ENCODE peak calls at places on chromosomes 7 and 10, in six cellular contexts. One of them, this sample, is unnamed.
A peak's percentile ranks its signal among the peaks of the same experiment; 100 is the strongest.

GRCh38 chr10:15884447-15884846 is 24.1 kb upstream of the MINDY3 start:
- DNase-seq in HCT116: no peak
- DNase-seq in HepG2: no peak
- DNase-seq in GM12878: no peak
- DNase-seq in upper lobe of left lung: no peak
- DNase-seq in spleen: no peak
- DNase-seq in this sample: no peak

GRCh38 chr10:77416327-77417135 is 221.1 kb downstream of the KCNMA1 start:
- DNase-seq in HCT116: no peak
- DNase-seq in HepG2: no peak
- DNase-seq in GM12878: no peak
- DNase-seq in upper lobe of left lung: no peak
- DNase-seq in spleen: no peak
- DNase-seq in this sample: peak; percentile 64

GRCh38 chr7:2621061-2621828 is 10.5 kb upstream of the TTYH3 start:
- DNase-seq in HCT116: no peak
- DNase-seq in HepG2: no peak
- DNase-seq in GM12878: no peak
- DNase-seq in upper lobe of left lung: no peak
- DNase-seq in spleen: peak; percentile 82
- DNase-seq in this sample: no peak

GRCh38 chr7:37096341-37096740 is 352.3 kb downstream of the ELMO1 start:
- DNase-seq in HCT116: no peak
- DNase-seq in HepG2: no peak
- DNase-seq in GM12878: no peak
- DNase-seq in upper lobe of left lung: peak; percentile 32
- DNase-seq in spleen: no peak
- DNase-seq in this sample: no peak

GRCh38 chr10:30059209-30060107 is at the start of gene JCAD:
- DNase-seq in HCT116: no peak
- DNase-seq in HepG2: no peak
- DNase-seq in GM12878: no peak
- DNase-seq in upper lobe of left lung: peak; percentile 78
- DNase-seq in spleen: peak; percentile 90
- DNase-seq in this sample: no peak

GRCh38 chr7:129401228-129401967 is 32.8 kb upstream of the STRIP2 start:
- DNase-seq in HCT116: no peak
- DNase-seq in HepG2: peak; percentile 29
- DNase-seq in GM12878: no peak
- DNase-seq in upper lobe of left lung: no peak
- DNase-seq in spleen: no peak
- DNase-seq in this sample: no peak

GRCh38 chr10:58829839-58830238 is 317.2 kb downstream of the BICC1 start:
- DNase-seq in HCT116: no peak
- DNase-seq in HepG2: no peak
- DNase-seq in GM12878: no peak
- DNase-seq in upper lobe of left lung: no peak
- DNase-seq in spleen: no peak
- DNase-seq in this sample: no peak

GRCh38 chr7:1531263-1531978 is 919 bp downstream of the MAFK start:
- DNase-seq in HCT116: no peak
- DNase-seq in HepG2: no peak
- DNase-seq in GM12878: no peak
- DNase-seq in upper lobe of left lung: peak; percentile 59
- DNase-seq in spleen: peak; percentile 93
- DNase-seq in this sample: no peak

GRCh38 chr10:24444337-24444736 is 235.4 kb downstream of the KIAA1217 start:
- DNase-seq in HCT116: no peak
- DNase-seq in HepG2: no peak
- DNase-seq in GM12878: no peak
- DNase-seq in upper lobe of left lung: no peak
- DNase-seq in spleen: no peak
- DNase-seq in this sample: no peak

GRCh38 chr10:126387931-126388911 is at the start of gene ADAM12:
- DNase-seq in HCT116: no peak
- DNase-seq in HepG2: no peak
- DNase-seq in GM12878: no peak
- DNase-seq in upper lobe of left lung: no peak
- DNase-seq in spleen: no peak
- DNase-seq in this sample: no peak

GRCh38 chr7:91347288-91347687 is 83.1 kb downstream of the FZD1 start:
- DNase-seq in HCT116: no peak
- DNase-seq in HepG2: no peak
- DNase-seq in GM12878: no peak
- DNase-seq in upper lobe of left lung: no peak
- DNase-seq in spleen: no peak
- DNase-seq in this sample: no peak

GRCh38 chr7:17274551-17275245 is 23.8 kb upstream of the AHR start:
- DNase-seq in HCT116: no peak
- DNase-seq in HepG2: no peak
- DNase-seq in GM12878: no peak
- DNase-seq in upper lobe of left lung: no peak
- DNase-seq in spleen: no peak
- DNase-seq in this sample: no peak

GRCh38 chr7:155296788-155297516 is 726 bp upstream of the INSIG1 start:
- DNase-seq in HCT116: no peak
- DNase-seq in HepG2: no peak
- DNase-seq in GM12878: no peak
- DNase-seq in upper lobe of left lung: peak; percentile 74
- DNase-seq in spleen: peak; percentile 94
- DNase-seq in this sample: no peak

GRCh38 chr10:132516771-132517725 is 20.5 kb upstream of the INPP5A start:
- DNase-seq in HCT116: no peak
- DNase-seq in HepG2: peak; percentile 92
- DNase-seq in GM12878: no peak
- DNase-seq in upper lobe of left lung: peak; percentile 94
- DNase-seq in spleen: peak; percentile 83
- DNase-seq in this sample: peak; percentile 72

GRCh38 chr7:5564894-5565293 is 141.3 kb upstream of the TNRC18 start:
- DNase-seq in HCT116: no peak
- DNase-seq in HepG2: no peak
- DNase-seq in GM12878: no peak
- DNase-seq in upper lobe of left lung: no peak
- DNase-seq in spleen: no peak
- DNase-seq in this sample: no peak

GRCh38 chr7:138776156-138776833 is 21.5 kb upstream of the TMEM213 start:
- DNase-seq in HCT116: no peak
- DNase-seq in HepG2: no peak
- DNase-seq in GM12878: no peak
- DNase-seq in upper lobe of left lung: peak; percentile 35
- DNase-seq in spleen: peak; percentile 46
- DNase-seq in this sample: no peak

GRCh38 chr7:49520971-49521370 is 252.5 kb upstream of the VWC2 start:
- DNase-seq in HCT116: no peak
- DNase-seq in HepG2: no peak
- DNase-seq in GM12878: no peak
- DNase-seq in upper lobe of left lung: no peak
- DNase-seq in spleen: no peak
- DNase-seq in this sample: no peak

GRCh38 chr7:37081436-37081835 is 357.1 kb upstream of the AOAH start:
- DNase-seq in HCT116: no peak
- DNase-seq in HepG2: no peak
- DNase-seq in GM12878: peak; percentile 24
- DNase-seq in upper lobe of left lung: peak; percentile 30
- DNase-seq in spleen: no peak
- DNase-seq in this sample: no peak

GRCh38 chr10:77056650-77057049 is 581.0 kb downstream of the KCNMA1 start:
- DNase-seq in HCT116: no peak
- DNase-seq in HepG2: no peak
- DNase-seq in GM12878: no peak
- DNase-seq in upper lobe of left lung: no peak
- DNase-seq in spleen: no peak
- DNase-seq in this sample: no peak

GRCh38 chr10:8060704-8061121 is 6.2 kb downstream of the GATA3 start:
- DNase-seq in HCT116: no peak
- DNase-seq in HepG2: no peak
- DNase-seq in GM12878: peak; percentile 27
- DNase-seq in upper lobe of left lung: no peak
- DNase-seq in spleen: no peak
- DNase-seq in this sample: no peak

GRCh38 chr10:33154590-33154989 is 179.9 kb downstream of the NRP1 start:
- DNase-seq in HCT116: no peak
- DNase-seq in HepG2: no peak
- DNase-seq in GM12878: no peak
- DNase-seq in upper lobe of left lung: no peak
- DNase-seq in spleen: no peak
- DNase-seq in this sample: no peak

GRCh38 chr10:93080350-93081046 is 6.8 kb downstream of the CYP26A1 start:
- DNase-seq in HCT116: peak; percentile 18
- DNase-seq in HepG2: peak; percentile 29
- DNase-seq in GM12878: no peak
- DNase-seq in upper lobe of left lung: peak; percentile 53
- DNase-seq in spleen: peak; percentile 82
- DNase-seq in this sample: no peak

GRCh38 chr10:126158537-126158936 is 229.7 kb downstream of the ADAM12 start:
- DNase-seq in HCT116: no peak
- DNase-seq in HepG2: no peak
- DNase-seq in GM12878: no peak
- DNase-seq in upper lobe of left lung: no peak
- DNase-seq in spleen: no peak
- DNase-seq in this sample: no peak

GRCh38 chr7:37448057-37448636 is 517 bp downstream of the ELMO1 start:
- DNase-seq in HCT116: no peak
- DNase-seq in HepG2: no peak
- DNase-seq in GM12878: no peak
- DNase-seq in upper lobe of left lung: peak; percentile 46
- DNase-seq in spleen: no peak
- DNase-seq in this sample: no peak

DNA sequence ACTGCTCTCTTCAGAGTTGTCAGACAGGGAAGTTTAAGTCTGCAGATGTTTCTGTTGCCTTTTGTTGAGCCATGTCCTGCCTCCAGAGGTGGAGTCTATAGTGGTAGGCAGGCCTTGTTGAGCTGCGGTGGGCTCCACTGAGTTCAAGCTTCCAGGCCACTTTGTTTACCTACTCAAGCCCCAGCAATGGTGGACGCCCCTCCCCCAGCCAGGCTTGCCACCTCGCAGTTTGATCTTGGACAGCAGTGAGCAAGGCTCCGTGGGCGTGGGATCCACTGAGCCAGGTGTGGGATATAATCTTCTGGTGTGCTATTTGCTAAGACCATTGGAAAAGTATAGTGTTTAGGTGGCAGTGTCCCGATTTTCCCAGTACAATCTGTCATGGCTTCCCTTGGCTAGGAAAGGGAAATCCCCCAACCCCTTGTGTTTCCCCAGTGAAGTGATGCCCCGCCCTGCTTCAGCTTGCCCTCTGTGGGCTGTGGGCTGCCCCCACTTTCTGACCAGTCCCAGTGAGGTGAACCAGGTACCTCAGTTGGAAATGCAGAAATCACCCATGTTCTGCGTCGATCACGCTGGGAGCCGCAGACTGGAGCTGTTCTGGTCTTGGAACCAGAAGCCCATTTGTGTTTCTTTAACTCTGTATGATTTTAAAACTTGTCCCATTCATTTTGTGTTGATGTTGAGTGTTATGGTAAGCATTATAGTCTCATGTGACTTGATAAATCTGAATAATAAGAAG is 89.2 kb upstream of the CALCR start:
- DNase-seq in HCT116: no peak
- DNase-seq in HepG2: no peak
- DNase-seq in GM12878: no peak
- DNase-seq in upper lobe of left lung: no peak
- DNase-seq in spleen: peak; percentile 56
- DNase-seq in this sample: no peak
- H3K27ac ChIP-seq in HCT116: no peak overlapping the region
- H3K27ac ChIP-seq in HepG2: no peak overlapping the region
- H3K27ac ChIP-seq in GM12878: no peak overlapping the region
- H3K27ac ChIP-seq in upper lobe of left lung: no peak overlapping the region
- H3K27ac ChIP-seq in spleen: no peak overlapping the region
- H3K27ac ChIP-seq in this sample: no peak overlapping the region

GRCh38 chr10:100750291-100751210 is 5.2 kb downstream of the PAX2 start:
- DNase-seq in HCT116: no peak
- DNase-seq in HepG2: no peak
- DNase-seq in GM12878: no peak
- DNase-seq in upper lobe of left lung: no peak
- DNase-seq in spleen: no peak
- DNase-seq in this sample: no peak

GRCh38 chr10:100749309-100750217 is 4.2 kb downstream of the PAX2 start:
- DNase-seq in HCT116: no peak
- DNase-seq in HepG2: no peak
- DNase-seq in GM12878: no peak
- DNase-seq in upper lobe of left lung: no peak
- DNase-seq in spleen: no peak
- DNase-seq in this sample: no peak

GRCh38 chr10:100747826-100748231 is 2.4 kb downstream of the PAX2 start:
- DNase-seq in HCT116: no peak
- DNase-seq in HepG2: no peak
- DNase-seq in GM12878: no peak
- DNase-seq in upper lobe of left lung: no peak
- DNase-seq in spleen: no peak
- DNase-seq in this sample: no peak

GRCh38 chr10:100748251-100749058 is 3.1 kb downstream of the PAX2 start:
- DNase-seq in HCT116: no peak
- DNase-seq in HepG2: no peak
- DNase-seq in GM12878: no peak
- DNase-seq in upper lobe of left lung: no peak
- DNase-seq in spleen: no peak
- DNase-seq in this sample: no peak

GRCh38 chr10:100749059-100749308 is 3.6 kb downstream of the PAX2 start:
- DNase-seq in HCT116: no peak
- DNase-seq in HepG2: no peak
- DNase-seq in GM12878: no peak
- DNase-seq in upper lobe of left lung: no peak
- DNase-seq in spleen: no peak
- DNase-seq in this sample: no peak
- TF ChIP-seq POLR2AphosphoS5 in HCT116: no peak
- TF ChIP-seq POLR2AphosphoS5 in HepG2: no peak
- TF ChIP-seq POLR2AphosphoS5 in GM12878: no peak
- TF ChIP-seq POLR2AphosphoS5 in upper lobe of left lung: no peak
- TF ChIP-seq POLR2AphosphoS5 in spleen: no peak
- TF ChIP-seq POLR2AphosphoS5 in this sample: no peak

DNA sequence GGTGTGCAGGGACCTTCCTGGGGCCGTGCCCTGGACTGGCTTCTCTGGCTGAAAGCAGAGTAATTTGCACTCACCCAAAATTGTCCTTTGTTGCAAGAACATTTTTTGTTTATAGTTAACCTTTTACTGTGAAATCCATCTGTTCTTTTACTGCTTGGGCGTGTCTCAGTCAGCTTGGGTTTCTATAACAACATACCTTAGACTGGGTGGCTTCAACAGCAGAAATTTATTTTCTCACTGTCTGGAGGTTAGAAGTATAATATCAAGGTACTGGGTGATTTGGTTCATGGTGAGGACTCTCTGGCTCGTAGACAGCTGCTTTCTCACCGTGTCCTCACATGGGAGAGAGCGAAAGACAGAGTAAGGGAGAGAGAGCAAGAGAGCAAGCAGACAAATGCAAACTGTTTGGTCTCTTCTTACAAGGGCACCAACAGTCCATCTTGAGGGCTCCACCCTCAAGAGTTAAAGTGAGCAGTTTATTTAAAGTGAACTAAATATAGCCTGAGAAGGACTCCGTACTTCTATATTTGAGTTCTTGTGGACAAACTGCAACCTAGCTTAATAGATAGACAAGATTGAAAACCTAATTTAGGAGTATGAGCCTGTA is 131.0 kb upstream of the NPY start:
- DNase-seq in HCT116: no peak
- DNase-seq in HepG2: no peak
- DNase-seq in GM12878: no peak
- DNase-seq in upper lobe of left lung: no peak
- DNase-seq in spleen: no peak
- DNase-seq in this sample: no peak
- H3K27ac ChIP-seq in HCT116: no peak overlapping the region
- H3K27ac ChIP-seq in HepG2: no peak overlapping the region
- H3K27ac ChIP-seq in GM12878: no peak overlapping the region
- H3K27ac ChIP-seq in upper lobe of left lung: no peak overlapping the region
- H3K27ac ChIP-seq in spleen: no peak overlapping the region
- H3K27ac ChIP-seq in this sample: no peak overlapping the region

GRCh38 chr10:122014652-122015248 is 25.8 kb downstream of the TACC2 start:
- DNase-seq in HCT116: no peak
- DNase-seq in HepG2: peak; percentile 55
- DNase-seq in GM12878: no peak
- DNase-seq in upper lobe of left lung: no peak
- DNase-seq in spleen: no peak
- DNase-seq in this sample: no peak
- TF ChIP-seq POLR2AphosphoS5 in HCT116: no peak
- TF ChIP-seq POLR2AphosphoS5 in HepG2: no peak
- TF ChIP-seq POLR2AphosphoS5 in GM12878: no peak
- TF ChIP-seq POLR2AphosphoS5 in upper lobe of left lung: no peak
- TF ChIP-seq POLR2AphosphoS5 in spleen: no peak
- TF ChIP-seq POLR2AphosphoS5 in this sample: no peak